ENCODE peak calls at places on chromosome 3, in six cellular contexts. Z, S, Y, D, B and G are unnamed samples.

GRCh38 chr3:196528639-196529233 is 13.6 kb upstream of the SMCO1 start:
- DNase-seq in S (peak), B (no peak), D (peak), Y (peak), Z (no peak), G (peak)

GRCh38 chr3:69288161-69288895 is 97.6 kb downstream of the FRMD4B start:
- DNase-seq in D (no peak), S (peak), B (no peak), Z (no peak), Y (no peak), G (peak)

GRCh38 chr3:155083313-155083905 is 3.3 kb downstream of the MME start:
- DNase-seq in Y (no peak), B (no peak), Z (no peak), S (no peak), D (no peak), G (no peak)

GRCh38 chr3:68447885-68448284 is 484.5 kb downstream of the TAFA4 start:
- DNase-seq in Z (no peak), S (no peak), B (no peak), Y (no peak), D (no peak), G (no peak)

GRCh38 chr3:61813656-61814055 is 252.3 kb downstream of the PTPRG start:
- DNase-seq in D (no peak), S (no peak), Z (no peak), B (peak), Y (no peak), G (no peak)

GRCh38 chr3:10248984-10249748 is 907 bp downstream of the TATDN2 start:
- DNase-seq in Z (no peak), S (peak), D (peak), B (no peak), Y (peak), G (peak)

GRCh38 chr3:151328298-151329036 is 882 bp downstream of the P2RY13 start:
- DNase-seq in B (no peak), S (peak), D (no peak), Y (no peak), Z (no peak), G (no peak)

GRCh38 chr3:170555329-170555728 is 30.5 kb downstream of the SLC7A14 start:
- DNase-seq in Y (no peak), Z (no peak), S (no peak), B (no peak), D (no peak), G (no peak)

GRCh38 chr3:129881261-129881660 is 12.2 kb downstream of the TMCC1 start:
- DNase-seq in D (no peak), Y (no peak), Z (no peak), B (no peak), S (no peak), G (no peak)

GRCh38 chr3:110459021-110459420 is 612.6 kb upstream of the NECTIN3 start:
- DNase-seq in Z (no peak), B (no peak), Y (no peak), S (no peak), D (no peak), G (no peak)

GRCh38 chr3:179716811-179717210 is 64.0 kb downstream of the USP13 start:
- DNase-seq in Z (no peak), S (no peak), D (no peak), B (no peak), Y (no peak), G (no peak)

GRCh38 chr3:177488740-177489139 is 291.5 kb upstream of the TBL1XR1 start:
- DNase-seq in B (no peak), D (no peak), Z (no peak), S (no peak), Y (no peak), G (no peak)

GRCh38 chr3:178900244-178900643 is 171.4 kb downstream of the ZMAT3 start:
- DNase-seq in Z (no peak), S (no peak), Y (no peak), B (no peak), D (no peak), G (no peak)

GRCh38 chr3:72591522-72592421 is 256.5 kb downstream of the SHQ1 start:
- DNase-seq in Z (peak), D (peak), S (no peak), B (peak), Y (no peak), G (no peak)

GRCh38 chr3:70392227-70392626 is 79.8 kb upstream of the MDFIC2 start:
- DNase-seq in D (no peak), Z (no peak), S (no peak), Y (no peak), B (no peak), G (no peak)

GRCh38 chr3:178583963-178584575 is 47.8 kb downstream of the KCNMB2 start:
- DNase-seq in D (no peak), S (no peak), Z (no peak), Y (no peak), B (no peak), G (no peak)

GRCh38 chr3:169362872-169363271 is 300.6 kb downstream of the MECOM start:
- DNase-seq in Y (no peak), D (no peak), B (no peak), S (no peak), Z (no peak), G (no peak)

GRCh38 chr3:178063475-178063874 is 472.8 kb upstream of the KCNMB2 start:
- DNase-seq in B (no peak), Z (no peak), Y (no peak), S (no peak), D (no peak), G (no peak)

DNA sequence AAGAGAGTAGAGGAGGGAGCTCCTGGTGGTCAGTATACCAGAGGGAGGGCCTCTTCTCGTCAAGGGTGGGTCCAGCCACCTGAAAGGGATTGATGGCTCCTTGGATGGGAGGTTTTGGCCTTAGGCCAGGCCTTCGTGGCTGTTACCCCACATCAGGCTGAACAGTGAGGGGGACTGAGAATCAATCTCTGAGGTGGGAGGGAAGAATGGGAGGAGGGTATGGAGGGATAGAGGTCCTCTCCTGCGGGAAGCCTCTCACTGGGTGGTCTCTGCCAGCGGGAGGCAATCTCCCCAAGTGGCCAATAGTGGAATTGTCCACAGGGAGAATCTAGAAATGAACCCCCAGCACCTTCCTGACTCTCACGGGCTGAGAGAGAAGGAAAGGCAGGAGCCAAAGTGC is 53.5 kb downstream of the BSN start:
- DNase-seq in Z (no peak), Y (no peak), B (no peak), D (no peak), S (no peak), G (no peak)
- TF ChIP-seq CTCF in Z (peak), Y (peak), B (peak), D (no peak), S (peak), G (no peak)

DNA sequence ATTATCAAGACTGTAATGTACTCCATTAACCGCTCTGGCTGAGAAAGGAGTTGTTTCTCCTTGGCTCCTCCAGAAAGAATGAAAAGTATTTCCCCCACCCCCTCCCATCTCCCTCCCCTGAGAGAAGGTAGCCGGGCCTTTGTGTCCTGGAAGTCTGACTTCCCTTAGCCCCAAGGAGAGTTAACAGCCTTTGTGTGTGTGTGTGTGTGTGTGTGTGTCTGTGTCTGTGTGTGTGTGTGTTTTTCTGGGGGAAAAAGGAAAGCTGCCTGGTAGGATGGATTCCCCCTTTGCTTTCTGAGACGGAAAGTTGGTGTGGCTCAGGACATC is 54.3 kb upstream of the UBE2E1 start:
- DNase-seq in D (no peak), Y (no peak), S (no peak), B (no peak), Z (no peak), G (no peak)
- TF ChIP-seq CTCF in D (no peak), Y (no peak), S (no peak), B (no peak), Z (no peak), G (no peak)

GRCh38 chr3:147380996-147381376 is 25.4 kb downstream of the ZIC4 start:
- DNase-seq in B (no peak), Y (no peak), Z (no peak), D (no peak), S (no peak), G (no peak)

GRCh38 chr3:147385059-147386012 is 21.0 kb downstream of the ZIC4 start:
- DNase-seq in S (no peak), B (no peak), Y (no peak), D (no peak), Z (no peak), G (no peak)

GRCh38 chr3:147381610-147382009 is 24.7 kb downstream of the ZIC4 start:
- DNase-seq in B (no peak), S (no peak), Y (no peak), Z (no peak), D (no peak), G (no peak)

GRCh38 chr3:147384210-147385058 is 21.9 kb downstream of the ZIC4 start:
- DNase-seq in Y (no peak), B (no peak), Z (no peak), S (peak), D (no peak), G (no peak)

DNA sequence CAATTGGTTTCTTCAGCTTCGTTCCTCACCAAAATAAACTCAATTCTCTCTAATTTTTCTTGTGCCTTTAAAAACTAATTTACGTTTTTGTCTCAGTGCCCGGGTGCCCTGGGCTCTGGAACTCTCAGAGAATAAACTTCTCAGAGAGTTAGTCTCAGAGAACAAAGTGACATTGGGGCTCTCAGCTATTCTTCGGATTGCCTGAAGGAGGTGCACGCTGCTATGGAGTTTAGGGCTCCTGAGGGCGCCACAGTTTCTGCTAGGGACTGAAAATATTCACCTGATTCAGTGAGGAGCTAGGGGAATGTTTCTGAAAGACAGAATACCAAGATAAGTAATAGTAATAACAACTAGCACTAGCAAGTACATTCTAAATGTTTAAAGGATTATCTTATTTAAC is 22.7 kb downstream of the ZIC4 start:
- DNase-seq in Y (no peak), D (no peak), B (no peak), Z (no peak), S (no peak), G (no peak)
- TF ChIP-seq CTCF in Y (no peak), D (no peak), B (peak), Z (no peak), S (no peak), G (no peak)

GRCh38 chr3:127820221-127820870 is 2.0 kb downstream of the MGLL start:
- DNase-seq in S (no peak), B (no peak), Z (no peak), Y (no peak), D (no peak), G (peak)
- TF ChIP-seq CTCF in S (no peak), B (peak), Z (peak), Y (no peak), D (no peak), G (no peak)

DNA sequence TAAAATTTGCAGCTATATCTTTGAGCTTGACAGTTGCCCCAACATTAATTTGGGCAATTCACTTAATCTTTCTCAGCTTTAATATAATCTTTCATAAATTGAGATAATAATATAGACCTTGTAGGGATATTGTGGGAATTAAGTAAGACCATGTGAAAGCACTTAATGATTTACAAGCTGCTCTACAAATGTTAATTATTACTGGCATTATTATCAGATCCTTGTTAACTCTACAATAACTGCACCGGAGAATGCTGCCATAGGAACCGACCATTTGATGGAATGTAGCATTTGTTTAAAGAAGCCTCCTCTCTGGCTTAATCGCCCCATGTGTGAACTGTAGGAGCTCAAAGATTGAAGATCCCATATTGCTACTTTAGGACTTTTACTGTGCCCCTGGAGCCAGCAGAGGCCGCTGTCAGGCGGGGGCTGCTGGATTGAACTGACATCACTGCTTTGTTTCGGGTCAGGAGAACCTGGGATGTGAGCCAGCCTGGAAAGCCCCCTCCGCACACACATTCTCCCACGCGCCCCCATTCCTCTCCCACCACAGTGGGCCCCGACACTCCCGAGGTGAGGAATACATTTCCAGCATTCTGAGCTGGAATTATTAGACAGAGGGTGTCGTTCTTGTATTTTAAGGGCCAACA is 154.2 kb upstream of the TNIK start:
- DNase-seq in B (no peak), S (peak), Z (no peak), Y (no peak), D (peak), G (peak)
- TF ChIP-seq CTCF in B (peak), S (peak), Z (no peak), Y (no peak), D (peak), G (peak)

GRCh38 chr3:66199089-66199473 is 21.7 kb upstream of the SLC25A26 start:
- DNase-seq in B (no peak), Z (no peak), D (no peak), Y (no peak), S (no peak), G (no peak)

GRCh38 chr3:66200147-66200546 is 20.7 kb upstream of the SLC25A26 start:
- DNase-seq in D (peak), B (no peak), S (no peak), Y (no peak), Z (no peak), G (no peak)

GRCh38 chr3:66195347-66195783 is 25.4 kb upstream of the SLC25A26 start:
- DNase-seq in B (peak), S (peak), Y (no peak), D (peak), Z (no peak), G (peak)

GRCh38 chr3:66198437-66199088 is 22.2 kb upstream of the SLC25A26 start:
- DNase-seq in Y (no peak), Z (no peak), B (no peak), D (no peak), S (no peak), G (no peak)

DNA sequence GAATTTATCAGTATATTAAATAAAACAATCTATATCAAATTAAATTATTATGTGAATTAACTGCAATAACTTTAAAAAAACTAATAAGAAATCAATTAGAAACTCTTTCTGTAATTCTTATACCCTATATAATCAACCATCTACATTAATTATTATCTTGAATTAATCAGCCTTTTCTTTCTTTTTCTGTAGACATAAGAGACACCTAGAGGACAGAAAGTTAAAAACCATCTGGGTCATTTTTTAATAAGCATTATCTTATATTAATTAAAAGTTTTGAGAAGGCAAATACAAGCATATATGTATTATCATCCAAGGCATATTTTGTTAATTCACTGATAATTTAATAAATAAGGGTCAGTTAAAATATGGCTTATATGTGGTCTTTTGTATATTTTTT is 24.2 kb upstream of the SLC25A26 start:
- DNase-seq in B (no peak), Y (no peak), Z (no peak), S (no peak), D (no peak), G (no peak)
- TF ChIP-seq CTCF in B (peak), Y (no peak), Z (no peak), S (no peak), D (peak), G (no peak)

DNA sequence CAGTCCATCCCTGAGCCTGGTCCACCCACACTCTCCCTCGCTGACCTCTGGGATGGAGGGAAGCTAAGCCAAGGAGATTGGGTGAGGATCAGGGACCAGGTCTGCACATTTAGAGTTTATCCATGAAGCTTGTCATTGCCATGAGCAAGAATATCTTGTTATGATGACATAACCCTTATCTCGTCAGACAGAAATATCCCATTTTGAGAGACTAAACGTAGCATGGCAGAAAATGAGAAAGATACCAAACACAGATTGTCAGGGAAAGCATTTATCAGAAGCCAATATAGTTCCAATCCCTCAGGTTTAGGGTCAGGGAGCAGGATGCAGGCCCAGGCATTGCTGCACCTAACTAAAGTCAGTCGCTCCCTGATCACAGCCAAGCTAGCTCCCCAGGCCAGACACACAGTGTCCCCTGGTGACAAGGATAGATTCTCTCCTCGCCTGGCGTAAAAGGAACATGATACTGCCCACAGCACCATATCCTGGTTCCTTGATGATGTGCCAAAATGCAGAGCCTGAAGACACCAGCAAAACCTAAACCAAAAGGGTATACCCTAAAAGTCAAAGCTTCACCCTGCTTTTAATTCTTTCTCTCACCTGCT is 66.9 kb downstream of the DCLK3 start:
- DNase-seq in Y (no peak), Z (no peak), S (no peak), D (no peak), B (no peak), G (no peak)
- TF ChIP-seq CTCF in Y (no peak), Z (no peak), S (no peak), D (no peak), B (peak), G (no peak)

GRCh38 chr3:27632431-27633223 is 89.5 kb downstream of the EOMES start:
- DNase-seq in B (peak), Y (peak), S (peak), D (peak), Z (no peak), G (peak)
- TF ChIP-seq CTCF in B (no peak), Y (no peak), S (no peak), D (no peak), Z (no peak), G (no peak)

GRCh38 chr3:159795776-159796175 is 192.9 kb upstream of the IL12A start:
- DNase-seq in Y (no peak), B (no peak), D (no peak), S (no peak), Z (no peak), G (no peak)
- TF ChIP-seq CTCF in Y (no peak), B (no peak), D (no peak), S (no peak), Z (no peak), G (no peak)

DNA sequence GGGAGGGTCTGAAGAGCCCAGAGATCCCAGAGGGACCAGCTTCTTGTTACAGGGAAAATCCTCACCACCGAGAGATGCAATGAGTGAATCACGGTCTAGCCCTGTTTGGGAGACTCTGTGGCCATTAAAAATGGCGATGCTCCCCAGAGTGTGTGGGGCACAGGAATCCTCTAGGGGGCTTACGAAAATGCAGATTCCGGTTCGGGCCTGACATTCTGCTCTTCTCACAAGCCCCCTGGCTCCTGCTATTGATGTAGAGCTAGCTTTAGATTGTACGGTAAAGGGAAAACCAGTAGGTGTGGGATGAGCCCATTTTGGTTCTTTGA is 35.5 kb upstream of the EPHB3 start:
- DNase-seq in S (peak), Y (no peak), B (no peak), Z (no peak), D (no peak), G (no peak)
- TF ChIP-seq CTCF in S (peak), Y (no peak), B (no peak), Z (no peak), D (no peak), G (no peak)